ENCODE peak calls at places on chromosome 5, in ten cellular contexts. One of them, this sample, is unnamed.
A peak's percentile ranks its signal among the peaks of the same experiment; 100 is the strongest.

GRCh38 chr5:133471699-133472098 is 140.6 kb downstream of the FSTL4 start:
- DNase-seq in WTC11: no peak
- DNase-seq in kidney epithelial cell: no peak
- DNase-seq in HTR-8/SVneo: no peak
- DNase-seq in NCI-H1436: no peak
- DNase-seq in mucosa of gallbladder: no peak
- DNase-seq in left ventricle myocardium inferior: no peak
- DNase-seq in HT1080: no peak
- DNase-seq in iPS DF 6.9: no peak
- DNase-seq in nucleus accumbens: no peak
- DNase-seq in this sample: no peak

GRCh38 chr5:160837749-160838593 is 14.0 kb downstream of the ATP10B start:
- DNase-seq in left ventricle myocardium inferior: no peak
- DNase-seq in mucosa of gallbladder: no peak
- DNase-seq in kidney epithelial cell: no peak
- DNase-seq in iPS DF 6.9: no peak
- DNase-seq in HTR-8/SVneo: no peak
- DNase-seq in WTC11: no peak
- DNase-seq in HT1080: no peak
- DNase-seq in nucleus accumbens: no peak
- DNase-seq in NCI-H1436: no peak
- DNase-seq in this sample: no peak

GRCh38 chr5:107672212-107673105 is 1.7 kb upstream of the EFNA5 start:
- DNase-seq in mucosa of gallbladder: peak; percentile 91
- DNase-seq in HT1080: peak; percentile 98
- DNase-seq in iPS DF 6.9: peak; percentile 84
- DNase-seq in HTR-8/SVneo: peak; percentile 62
- DNase-seq in left ventricle myocardium inferior: peak; percentile 73
- DNase-seq in WTC11: peak; percentile 87
- DNase-seq in NCI-H1436: peak; percentile 95
- DNase-seq in nucleus accumbens: peak; percentile 82
- DNase-seq in kidney epithelial cell: peak; percentile 98
- DNase-seq in this sample: peak; percentile 95

GRCh38 chr5:157449011-157449723 is 10.8 kb upstream of the NIPAL4 start:
- DNase-seq in HTR-8/SVneo: no peak
- DNase-seq in left ventricle myocardium inferior: peak; percentile 83
- DNase-seq in HT1080: no peak
- DNase-seq in nucleus accumbens: peak; percentile 22
- DNase-seq in NCI-H1436: no peak
- DNase-seq in mucosa of gallbladder: peak; percentile 68
- DNase-seq in iPS DF 6.9: no peak
- DNase-seq in kidney epithelial cell: no peak
- DNase-seq in WTC11: no peak
- DNase-seq in this sample: peak; percentile 34

GRCh38 chr5:10478436-10478835 is 36.8 kb downstream of the ROPN1L start:
- DNase-seq in HTR-8/SVneo: no peak
- DNase-seq in WTC11: no peak
- DNase-seq in NCI-H1436: no peak
- DNase-seq in HT1080: no peak
- DNase-seq in kidney epithelial cell: no peak
- DNase-seq in nucleus accumbens: no peak
- DNase-seq in left ventricle myocardium inferior: no peak
- DNase-seq in mucosa of gallbladder: no peak
- DNase-seq in iPS DF 6.9: no peak
- DNase-seq in this sample: no peak

GRCh38 chr5:134161712-134162395 is 14.9 kb downstream of the SKP1 start:
- DNase-seq in nucleus accumbens: no peak
- DNase-seq in kidney epithelial cell: no peak
- DNase-seq in left ventricle myocardium inferior: no peak
- DNase-seq in WTC11: no peak
- DNase-seq in NCI-H1436: no peak
- DNase-seq in mucosa of gallbladder: no peak
- DNase-seq in iPS DF 6.9: no peak
- DNase-seq in HTR-8/SVneo: no peak
- DNase-seq in HT1080: no peak
- DNase-seq in this sample: no peak

GRCh38 chr5:173574983-173575382 is 41.5 kb downstream of the BOD1 start:
- DNase-seq in WTC11: no peak
- DNase-seq in iPS DF 6.9: no peak
- DNase-seq in HT1080: no peak
- DNase-seq in mucosa of gallbladder: no peak
- DNase-seq in HTR-8/SVneo: no peak
- DNase-seq in left ventricle myocardium inferior: no peak
- DNase-seq in kidney epithelial cell: no peak
- DNase-seq in NCI-H1436: no peak
- DNase-seq in nucleus accumbens: no peak
- DNase-seq in this sample: no peak

GRCh38 chr5:93705896-93706295 is 35.5 kb downstream of the POU5F2 start:
- DNase-seq in HT1080: no peak
- DNase-seq in kidney epithelial cell: no peak
- DNase-seq in mucosa of gallbladder: no peak
- DNase-seq in nucleus accumbens: no peak
- DNase-seq in HTR-8/SVneo: no peak
- DNase-seq in NCI-H1436: no peak
- DNase-seq in WTC11: no peak
- DNase-seq in left ventricle myocardium inferior: no peak
- DNase-seq in iPS DF 6.9: no peak
- DNase-seq in this sample: no peak

GRCh38 chr5:149887622-149888183 is 56.9 kb downstream of the PDE6A start:
- DNase-seq in left ventricle myocardium inferior: no peak
- DNase-seq in HTR-8/SVneo: peak; percentile 30
- DNase-seq in mucosa of gallbladder: peak; percentile 20
- DNase-seq in iPS DF 6.9: no peak
- DNase-seq in NCI-H1436: no peak
- DNase-seq in kidney epithelial cell: peak; percentile 78
- DNase-seq in nucleus accumbens: no peak
- DNase-seq in HT1080: peak; percentile 83
- DNase-seq in WTC11: no peak
- DNase-seq in this sample: peak; percentile 41

GRCh38 chr5:72956324-72957140 is 691 bp downstream of the FCHO2 start:
- DNase-seq in left ventricle myocardium inferior: peak; percentile 64
- DNase-seq in HTR-8/SVneo: peak; percentile 37
- DNase-seq in WTC11: peak; percentile 34
- DNase-seq in HT1080: peak; percentile 62
- DNase-seq in kidney epithelial cell: no peak
- DNase-seq in nucleus accumbens: peak; percentile 38
- DNase-seq in mucosa of gallbladder: peak; percentile 48
- DNase-seq in iPS DF 6.9: no peak
- DNase-seq in NCI-H1436: peak; percentile 12
- DNase-seq in this sample: peak; percentile 11

GRCh38 chr5:133878236-133878555 is 90.2 kb downstream of the C5orf15 start:
- DNase-seq in mucosa of gallbladder: no peak
- DNase-seq in NCI-H1436: no peak
- DNase-seq in iPS DF 6.9: no peak
- DNase-seq in left ventricle myocardium inferior: no peak
- DNase-seq in WTC11: no peak
- DNase-seq in nucleus accumbens: no peak
- DNase-seq in HTR-8/SVneo: no peak
- DNase-seq in HT1080: no peak
- DNase-seq in kidney epithelial cell: no peak
- DNase-seq in this sample: no peak

GRCh38 chr5:89117131-89117644 is 234.2 kb upstream of the MEF2C start:
- DNase-seq in nucleus accumbens: no peak
- DNase-seq in mucosa of gallbladder: peak; percentile 11
- DNase-seq in HTR-8/SVneo: no peak
- DNase-seq in iPS DF 6.9: no peak
- DNase-seq in WTC11: no peak
- DNase-seq in NCI-H1436: no peak
- DNase-seq in kidney epithelial cell: peak; percentile 34
- DNase-seq in HT1080: peak; percentile 41
- DNase-seq in left ventricle myocardium inferior: no peak
- DNase-seq in this sample: peak; percentile 1

GRCh38 chr5:171122372-171122771 is 186.7 kb upstream of the TLX3 start:
- DNase-seq in HTR-8/SVneo: no peak
- DNase-seq in WTC11: no peak
- DNase-seq in kidney epithelial cell: no peak
- DNase-seq in NCI-H1436: no peak
- DNase-seq in iPS DF 6.9: no peak
- DNase-seq in HT1080: peak; percentile 36
- DNase-seq in nucleus accumbens: no peak
- DNase-seq in mucosa of gallbladder: peak; percentile 24
- DNase-seq in left ventricle myocardium inferior: no peak
- DNase-seq in this sample: peak; percentile 43

GRCh38 chr5:137666109-137666850 is 69.6 kb downstream of the KLHL3 start:
- DNase-seq in WTC11: no peak
- DNase-seq in nucleus accumbens: no peak
- DNase-seq in mucosa of gallbladder: peak; percentile 38
- DNase-seq in HT1080: no peak
- DNase-seq in NCI-H1436: no peak
- DNase-seq in iPS DF 6.9: no peak
- DNase-seq in HTR-8/SVneo: no peak
- DNase-seq in left ventricle myocardium inferior: no peak
- DNase-seq in kidney epithelial cell: no peak
- DNase-seq in this sample: no peak

GRCh38 chr5:16931334-16932110 is 4.6 kb downstream of the MYO10 start:
- DNase-seq in iPS DF 6.9: no peak
- DNase-seq in kidney epithelial cell: no peak
- DNase-seq in left ventricle myocardium inferior: no peak
- DNase-seq in HTR-8/SVneo: no peak
- DNase-seq in NCI-H1436: no peak
- DNase-seq in mucosa of gallbladder: peak; percentile 71
- DNase-seq in WTC11: no peak
- DNase-seq in HT1080: no peak
- DNase-seq in nucleus accumbens: no peak
- DNase-seq in this sample: no peak

GRCh38 chr5:142506756-142507155 is 179.1 kb downstream of the FGF1 start:
- DNase-seq in WTC11: no peak
- DNase-seq in NCI-H1436: no peak
- DNase-seq in HTR-8/SVneo: no peak
- DNase-seq in kidney epithelial cell: no peak
- DNase-seq in HT1080: no peak
- DNase-seq in iPS DF 6.9: no peak
- DNase-seq in mucosa of gallbladder: no peak
- DNase-seq in left ventricle myocardium inferior: no peak
- DNase-seq in nucleus accumbens: no peak
- DNase-seq in this sample: no peak

GRCh38 chr5:141513021-141513626 is 24.2 kb downstream of the PCDHGC5 start:
- DNase-seq in WTC11: peak; percentile 51
- DNase-seq in iPS DF 6.9: no peak
- DNase-seq in kidney epithelial cell: no peak
- DNase-seq in HTR-8/SVneo: no peak
- DNase-seq in nucleus accumbens: peak; percentile 76
- DNase-seq in left ventricle myocardium inferior: no peak
- DNase-seq in NCI-H1436: no peak
- DNase-seq in HT1080: no peak
- DNase-seq in mucosa of gallbladder: no peak
- DNase-seq in this sample: peak; percentile 54

GRCh38 chr5:103562084-103562452 is 521 bp downstream of the NUDT12 start:
- DNase-seq in kidney epithelial cell: no peak
- DNase-seq in left ventricle myocardium inferior: no peak
- DNase-seq in HT1080: peak; percentile 3
- DNase-seq in iPS DF 6.9: no peak
- DNase-seq in mucosa of gallbladder: no peak
- DNase-seq in nucleus accumbens: no peak
- DNase-seq in HTR-8/SVneo: peak; percentile 0
- DNase-seq in WTC11: no peak
- DNase-seq in NCI-H1436: no peak
- DNase-seq in this sample: no peak

GRCh38 chr5:135851186-135851906 is 16.9 kb downstream of the SLC25A48 start:
- DNase-seq in nucleus accumbens: peak; percentile 16
- DNase-seq in NCI-H1436: no peak
- DNase-seq in iPS DF 6.9: no peak
- DNase-seq in HT1080: no peak
- DNase-seq in HTR-8/SVneo: no peak
- DNase-seq in kidney epithelial cell: no peak
- DNase-seq in WTC11: no peak
- DNase-seq in mucosa of gallbladder: no peak
- DNase-seq in left ventricle myocardium inferior: no peak
- DNase-seq in this sample: no peak

GRCh38 chr5:6731465-6732237 is 18.4 kb downstream of the TENT4A start:
- DNase-seq in mucosa of gallbladder: no peak
- DNase-seq in NCI-H1436: no peak
- DNase-seq in WTC11: no peak
- DNase-seq in HTR-8/SVneo: no peak
- DNase-seq in HT1080: no peak
- DNase-seq in kidney epithelial cell: no peak
- DNase-seq in iPS DF 6.9: no peak
- DNase-seq in left ventricle myocardium inferior: no peak
- DNase-seq in nucleus accumbens: no peak
- DNase-seq in this sample: no peak

GRCh38 chr5:145062280-145062679 is 772.9 kb downstream of the PRELID2 start:
- DNase-seq in kidney epithelial cell: no peak
- DNase-seq in iPS DF 6.9: no peak
- DNase-seq in WTC11: no peak
- DNase-seq in HTR-8/SVneo: no peak
- DNase-seq in HT1080: peak; percentile 11
- DNase-seq in left ventricle myocardium inferior: no peak
- DNase-seq in NCI-H1436: no peak
- DNase-seq in nucleus accumbens: no peak
- DNase-seq in mucosa of gallbladder: no peak
- DNase-seq in this sample: no peak

GRCh38 chr5:19874811-19875210 is 113.2 kb downstream of the CDH18 start:
- DNase-seq in WTC11: no peak
- DNase-seq in NCI-H1436: no peak
- DNase-seq in HTR-8/SVneo: no peak
- DNase-seq in mucosa of gallbladder: no peak
- DNase-seq in nucleus accumbens: no peak
- DNase-seq in HT1080: no peak
- DNase-seq in iPS DF 6.9: no peak
- DNase-seq in kidney epithelial cell: no peak
- DNase-seq in left ventricle myocardium inferior: no peak
- DNase-seq in this sample: no peak

GRCh38 chr5:37776826-37777225 is 63.0 kb downstream of the GDNF start:
- DNase-seq in HTR-8/SVneo: no peak
- DNase-seq in kidney epithelial cell: no peak
- DNase-seq in WTC11: no peak
- DNase-seq in HT1080: no peak
- DNase-seq in NCI-H1436: no peak
- DNase-seq in mucosa of gallbladder: no peak
- DNase-seq in iPS DF 6.9: no peak
- DNase-seq in left ventricle myocardium inferior: no peak
- DNase-seq in nucleus accumbens: no peak
- DNase-seq in this sample: no peak

GRCh38 chr5:129852747-129853352 is 51.4 kb upstream of the CHSY3 start:
- DNase-seq in NCI-H1436: peak; percentile 35
- DNase-seq in iPS DF 6.9: peak; percentile 64
- DNase-seq in nucleus accumbens: peak; percentile 63
- DNase-seq in HT1080: peak; percentile 69
- DNase-seq in left ventricle myocardium inferior: peak; percentile 67
- DNase-seq in mucosa of gallbladder: peak; percentile 69
- DNase-seq in HTR-8/SVneo: peak; percentile 22
- DNase-seq in kidney epithelial cell: peak; percentile 12
- DNase-seq in WTC11: peak; percentile 91
- DNase-seq in this sample: peak; percentile 40

GRCh38 chr5:67100301-67100700 is 96.3 kb downstream of the CD180 start:
- DNase-seq in WTC11: no peak
- DNase-seq in kidney epithelial cell: no peak
- DNase-seq in mucosa of gallbladder: no peak
- DNase-seq in NCI-H1436: no peak
- DNase-seq in iPS DF 6.9: no peak
- DNase-seq in HTR-8/SVneo: no peak
- DNase-seq in left ventricle myocardium inferior: no peak
- DNase-seq in nucleus accumbens: peak; percentile 6
- DNase-seq in HT1080: no peak
- DNase-seq in this sample: no peak

GRCh38 chr5:171957591-171958251 is 48.7 kb downstream of the FBXW11 start:
- DNase-seq in HT1080: no peak
- DNase-seq in left ventricle myocardium inferior: no peak
- DNase-seq in kidney epithelial cell: no peak
- DNase-seq in HTR-8/SVneo: no peak
- DNase-seq in mucosa of gallbladder: no peak
- DNase-seq in NCI-H1436: no peak
- DNase-seq in nucleus accumbens: no peak
- DNase-seq in WTC11: no peak
- DNase-seq in iPS DF 6.9: no peak
- DNase-seq in this sample: no peak

GRCh38 chr5:108762660-108763059 is 15.0 kb downstream of the FER start:
- DNase-seq in mucosa of gallbladder: no peak
- DNase-seq in nucleus accumbens: no peak
- DNase-seq in NCI-H1436: no peak
- DNase-seq in left ventricle myocardium inferior: no peak
- DNase-seq in iPS DF 6.9: no peak
- DNase-seq in HTR-8/SVneo: no peak
- DNase-seq in kidney epithelial cell: no peak
- DNase-seq in HT1080: no peak
- DNase-seq in WTC11: no peak
- DNase-seq in this sample: no peak

GRCh38 chr5:145936401-145937131 is at the start of gene SH3RF2:
- DNase-seq in iPS DF 6.9: peak; percentile 88
- DNase-seq in kidney epithelial cell: peak; percentile 59
- DNase-seq in HTR-8/SVneo: peak; percentile 64
- DNase-seq in mucosa of gallbladder: peak; percentile 75
- DNase-seq in WTC11: peak; percentile 93
- DNase-seq in nucleus accumbens: peak; percentile 40
- DNase-seq in left ventricle myocardium inferior: peak; percentile 30
- DNase-seq in HT1080: peak; percentile 98
- DNase-seq in NCI-H1436: no peak
- DNase-seq in this sample: no peak

This sample was measured in COR-L47.